ENCODE peak calls at places on chromosome 14, in five cellular contexts. W is GM12878, S is HCT116, D is H1, T is HepG2. G is an unnamed sample.
A peak's percentile ranks its signal among the peaks of the same experiment; 100 is the strongest.

GRCh38 chr14:65333926-65334687 is 78.4 kb upstream of the FUT8 start:
- DNase-seq in W (no peak), S (no peak), D (no peak), T (no peak), G (peak; percentile 18)

GRCh38 chr14:105248368-105249174 is at the start of gene BTBD6:
- DNase-seq in W (peak; percentile 9), S (peak; percentile 61), D (peak; percentile 84), T (no peak), G (peak; percentile 49)

GRCh38 chr14:90179809-90180779 is 76.3 kb upstream of the PSMC1 start:
- DNase-seq in W (no peak), S (no peak), D (no peak), T (no peak), G (no peak)

GRCh38 chr14:32494566-32495434 is 165.7 kb downstream of the AKAP6 start:
- DNase-seq in W (no peak), S (no peak), D (no peak), T (no peak), G (no peak)

GRCh38 chr14:71856199-71856919 is 75.9 kb upstream of the RGS6 start:
- DNase-seq in W (peak; percentile 64), S (no peak), D (no peak), T (no peak), G (no peak)

GRCh38 chr14:34043627-34044372 is 92.9 kb upstream of the EGLN3 start:
- DNase-seq in W (peak; percentile 97), S (peak; percentile 82), D (no peak), T (peak; percentile 99), G (no peak)

GRCh38 chr14:105378873-105379685 is 19.3 kb upstream of the TEX22 start:
- DNase-seq in W (no peak), S (no peak), D (no peak), T (no peak), G (no peak)

GRCh38 chr14:78340250-78340649 is 170.1 kb downstream of the NRXN3 start:
- DNase-seq in W (no peak), S (no peak), D (no peak), T (no peak), G (no peak)

GRCh38 chr14:86450075-86450474 is 920.1 kb downstream of the FLRT2 start:
- DNase-seq in W (no peak), S (no peak), D (no peak), T (no peak), G (no peak)

GRCh38 chr14:101992708-101993107 is 28.3 kb downstream of the DYNC1H1 start:
- DNase-seq in W (peak; percentile 84), S (no peak), D (no peak), T (no peak), G (no peak)

GRCh38 chr14:69684461-69685183 is 73.2 kb downstream of the SUSD6 start:
- DNase-seq in W (no peak), S (no peak), D (no peak), T (no peak), G (no peak)

GRCh38 chr14:67569011-67569650 is 30.9 kb downstream of the PIGH start:
- DNase-seq in W (no peak), S (no peak), D (no peak), T (no peak), G (no peak)

GRCh38 chr14:26180221-26180620 is 417.6 kb downstream of the NOVA1 start:
- DNase-seq in W (no peak), S (no peak), D (no peak), T (no peak), G (no peak)

GRCh38 chr14:70919774-70920173 is 12.5 kb downstream of the PCNX1 start:
- DNase-seq in W (no peak), S (no peak), D (no peak), T (no peak), G (no peak)

GRCh38 chr14:99936738-99937474 is 128.3 kb upstream of the EVL start:
- DNase-seq in W (peak; percentile 62), S (no peak), D (no peak), T (no peak), G (no peak)

GRCh38 chr14:76348898-76349297 is 27.0 kb upstream of the ESRRB start:
- DNase-seq in W (no peak), S (peak; percentile 74), D (no peak), T (no peak), G (peak; percentile 38)

GRCh38 chr14:22986508-22987054 is 4.2 kb upstream of the AJUBA start:
- DNase-seq in W (no peak), S (peak; percentile 81), D (peak; percentile 95), T (peak; percentile 93), G (peak; percentile 80)
- TF ChIP-seq ZNF274 in W (no peak), S (no peak), D (no peak), T (no peak), G (no peak)

GRCh38 chr14:55127491-55127951 is 1.5 kb upstream of the LGALS3 start:
- DNase-seq in W (no peak), S (no peak), D (no peak), T (no peak), G (no peak)
- TF ChIP-seq ZNF274 in W (no peak), S (no peak), D (no peak), T (no peak), G (no peak)

GRCh38 chr14:91862417-91862816 is 4.9 kb downstream of the TC2N start:
- DNase-seq in W (no peak), S (no peak), D (no peak), T (no peak), G (no peak)

GRCh38 chr14:91860238-91860637 is 7.1 kb downstream of the TC2N start:
- DNase-seq in W (no peak), S (no peak), D (no peak), T (no peak), G (no peak)

GRCh38 chr14:91861091-91861490 is 6.2 kb downstream of the TC2N start:
- DNase-seq in W (no peak), S (no peak), D (no peak), T (no peak), G (no peak)

GRCh38 chr14:91854327-91854934 is 12.9 kb downstream of the TC2N start:
- DNase-seq in W (no peak), S (no peak), D (no peak), T (no peak), G (no peak)

DNA sequence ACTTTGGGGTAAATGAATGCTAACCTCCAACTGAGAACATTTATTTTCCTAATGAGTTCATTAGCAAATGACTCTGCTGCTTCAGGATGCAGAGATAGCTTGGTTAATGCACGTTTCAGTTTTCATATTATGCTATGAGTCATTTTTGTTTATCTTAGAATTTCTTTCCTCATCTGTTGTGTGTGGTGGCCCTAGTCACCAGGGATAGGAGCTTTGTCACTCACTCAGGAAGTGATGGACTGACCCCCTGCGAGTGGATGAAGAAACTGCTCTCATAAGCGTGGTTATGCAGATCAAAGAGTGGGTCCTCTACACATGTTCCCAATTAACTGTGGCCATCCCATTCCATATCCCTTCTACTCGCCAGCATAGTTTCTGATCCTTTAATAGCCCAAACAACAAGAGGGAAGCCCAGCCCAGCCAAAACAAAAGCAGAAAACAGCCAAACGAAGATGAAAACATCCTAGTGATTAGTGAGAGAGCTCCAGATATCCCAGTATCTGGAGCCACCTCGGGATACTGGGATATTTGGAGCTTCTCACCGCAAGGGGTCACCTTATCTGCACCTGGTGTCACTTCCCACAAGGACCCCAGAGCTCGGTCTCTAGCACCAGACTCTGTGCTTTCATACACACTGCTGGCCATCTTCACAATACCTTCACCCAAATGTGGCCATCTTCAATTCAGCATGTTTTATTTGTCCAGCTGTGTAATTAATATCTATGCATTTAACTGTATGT is 8.6 kb downstream of the TC2N start:
- DNase-seq in W (no peak), S (peak; percentile 16), D (no peak), T (peak; percentile 26), G (no peak)
- TF ChIP-seq ZNF274 in W (no peak), S (no peak), D (no peak), T (no peak), G (no peak)

GRCh38 chr14:75088566-75089373 is 19.3 kb downstream of the ZC2HC1C start:
- DNase-seq in W (no peak), S (peak; percentile 26), D (peak; percentile 67), T (peak; percentile 62), G (peak; percentile 38)

GRCh38 chr14:75091251-75091650 is 21.8 kb downstream of the ZC2HC1C start:
- DNase-seq in W (no peak), S (no peak), D (no peak), T (no peak), G (no peak)

GRCh38 chr14:75084513-75084912 is 15.1 kb downstream of the ZC2HC1C start:
- DNase-seq in W (no peak), S (no peak), D (no peak), T (no peak), G (no peak)

GRCh38 chr14:75090353-75090752 is 20.9 kb downstream of the ZC2HC1C start:
- DNase-seq in W (no peak), S (no peak), D (no peak), T (no peak), G (no peak)

DNA sequence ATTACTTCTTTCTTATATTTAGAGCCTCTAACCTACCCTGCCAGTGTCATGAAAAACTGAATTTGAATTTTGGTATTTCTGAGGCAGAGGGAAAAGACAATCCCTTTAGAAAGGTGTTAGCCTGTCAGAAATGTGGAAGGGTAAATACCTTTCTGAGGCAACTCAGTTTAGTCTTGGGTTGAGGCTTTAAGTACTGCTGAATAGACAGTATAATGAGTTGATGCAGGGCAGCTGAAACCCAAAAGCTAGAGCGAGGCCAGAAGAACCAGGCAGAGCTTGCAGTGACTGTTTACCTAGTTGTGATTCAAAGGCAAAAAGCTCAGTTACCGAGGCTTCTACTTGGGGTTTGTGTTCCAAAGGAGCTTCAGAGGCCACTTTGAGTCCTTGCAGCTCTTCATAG is 18.7 kb downstream of the ZC2HC1C start:
- DNase-seq in W (no peak), S (no peak), D (no peak), T (no peak), G (no peak)
- TF ChIP-seq ZNF274 in W (no peak), S (no peak), D (no peak), T (no peak), G (no peak)

GRCh38 chr14:53432378-53432802 is 279.3 kb upstream of the DDHD1 start:
- DNase-seq in W (no peak), S (peak; percentile 40), D (peak; percentile 51), T (peak; percentile 59), G (peak; percentile 49)
- TF ChIP-seq ZNF274 in W (no peak), S (no peak), D (no peak), T (no peak), G (no peak)

DNA sequence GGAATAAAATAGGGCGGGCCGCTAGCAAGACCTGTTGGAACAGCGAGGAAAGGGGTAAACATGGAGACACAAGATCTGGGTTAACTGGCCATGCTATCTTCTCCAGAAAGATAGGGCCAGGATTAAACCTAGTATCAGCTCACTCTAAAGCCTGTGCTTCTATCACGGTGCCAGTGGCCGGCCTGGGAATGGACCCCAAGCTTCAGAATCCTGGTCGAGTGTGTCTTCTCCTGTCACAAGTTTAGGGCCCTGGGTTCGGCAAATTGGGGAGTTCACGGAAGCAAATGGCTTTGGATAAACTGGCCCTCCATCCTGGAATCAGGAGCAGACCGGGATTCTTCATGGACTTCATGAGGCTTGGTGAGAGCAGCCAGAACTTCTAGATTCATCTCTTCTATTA is 82.2 kb downstream of the LGMN start:
- DNase-seq in W (no peak), S (no peak), D (no peak), T (no peak), G (no peak)
- TF ChIP-seq ZNF274 in W (no peak), S (no peak), D (no peak), T (no peak), G (no peak)

G was measured in NT2/D1.